ENCODE peak calls at places on chromosomes 12 and 14, in four cellular contexts. One of them, this sample, is unnamed.

GRCh38 chr14:104980601-104981531 is 2.7 kb upstream of the AHNAK2 start:
- DNase-seq in NCI-H1105: no peak
- DNase-seq in amygdala: no peak
- DNase-seq in colonic mucosa: peak; percentile 16
- DNase-seq in this sample: no peak

GRCh38 chr14:87351007-87351406 is 642.0 kb downstream of the GALC start:
- DNase-seq in NCI-H1105: no peak
- DNase-seq in amygdala: no peak
- DNase-seq in colonic mucosa: no peak
- DNase-seq in this sample: no peak

GRCh38 chr12:8949525-8950286 is at the start of gene M6PR:
- DNase-seq in NCI-H1105: peak; percentile 100
- DNase-seq in amygdala: peak; percentile 99
- DNase-seq in colonic mucosa: peak; percentile 94
- DNase-seq in this sample: peak; percentile 100

GRCh38 chr12:120181991-120182631 is 12.4 kb downstream of the GCN1 start:
- DNase-seq in NCI-H1105: no peak
- DNase-seq in amygdala: no peak
- DNase-seq in colonic mucosa: no peak
- DNase-seq in this sample: no peak

GRCh38 chr14:61531741-61532505 is 163.4 kb upstream of the HIF1A start:
- DNase-seq in NCI-H1105: no peak
- DNase-seq in amygdala: no peak
- DNase-seq in colonic mucosa: peak; percentile 55
- DNase-seq in this sample: no peak

GRCh38 chr12:52243774-52244614 is 11.0 kb downstream of the KRT7 start:
- DNase-seq in NCI-H1105: no peak
- DNase-seq in amygdala: no peak
- DNase-seq in colonic mucosa: peak; percentile 70
- DNase-seq in this sample: peak; percentile 30

GRCh38 chr14:90558041-90558982 is 161.5 kb downstream of the CALM1 start:
- DNase-seq in NCI-H1105: no peak
- DNase-seq in amygdala: no peak
- DNase-seq in colonic mucosa: no peak
- DNase-seq in this sample: no peak

GRCh38 chr14:38749936-38750335 is 353.1 kb downstream of the SEC23A start:
- DNase-seq in NCI-H1105: no peak
- DNase-seq in amygdala: no peak
- DNase-seq in colonic mucosa: peak; percentile 33
- DNase-seq in this sample: no peak

GRCh38 chr12:75836533-75836932 is 195.0 kb downstream of the PHLDA1 start:
- DNase-seq in NCI-H1105: no peak
- DNase-seq in amygdala: no peak
- DNase-seq in colonic mucosa: no peak
- DNase-seq in this sample: no peak

GRCh38 chr14:55398679-55399078 is 13.0 kb downstream of the ATG14 start:
- DNase-seq in NCI-H1105: no peak
- DNase-seq in amygdala: no peak
- DNase-seq in colonic mucosa: no peak
- DNase-seq in this sample: no peak

GRCh38 chr12:34526946-34527345 is 504.6 kb downstream of the ALG10 start:
- DNase-seq in NCI-H1105: no peak
- DNase-seq in amygdala: no peak
- DNase-seq in colonic mucosa: no peak
- DNase-seq in this sample: no peak

GRCh38 chr12:81303935-81304334 is 226.1 kb downstream of the ACSS3 start:
- DNase-seq in NCI-H1105: no peak
- DNase-seq in amygdala: no peak
- DNase-seq in colonic mucosa: no peak
- DNase-seq in this sample: no peak

GRCh38 chr14:86961106-86961716 is 1031.8 kb downstream of the GALC start:
- DNase-seq in NCI-H1105: no peak
- DNase-seq in amygdala: no peak
- DNase-seq in colonic mucosa: no peak
- DNase-seq in this sample: no peak

GRCh38 chr12:109099426-109100020 is 2.1 kb downstream of the UNG start:
- DNase-seq in NCI-H1105: no peak
- DNase-seq in amygdala: no peak
- DNase-seq in colonic mucosa: no peak
- DNase-seq in this sample: no peak

GRCh38 chr12:106248849-106249371 is 1.1 kb upstream of the CKAP4 start:
- DNase-seq in NCI-H1105: no peak
- DNase-seq in amygdala: no peak
- DNase-seq in colonic mucosa: peak; percentile 54
- DNase-seq in this sample: no peak

GRCh38 chr14:65410640-65411039 is 1.9 kb upstream of the FUT8 start:
- DNase-seq in NCI-H1105: no peak
- DNase-seq in amygdala: no peak
- DNase-seq in colonic mucosa: no peak
- DNase-seq in this sample: no peak

GRCh38 chr12:124654666-124655316 is 87.4 kb upstream of the NCOR2 start:
- DNase-seq in NCI-H1105: no peak
- DNase-seq in amygdala: no peak
- DNase-seq in colonic mucosa: no peak
- DNase-seq in this sample: peak; percentile 75

GRCh38 chr12:132342322-132342721 is 12.9 kb upstream of the GALNT9 start:
- DNase-seq in NCI-H1105: no peak
- DNase-seq in amygdala: no peak
- DNase-seq in colonic mucosa: no peak
- DNase-seq in this sample: no peak

GRCh38 chr14:71212683-71213107 is 305.4 kb downstream of the PCNX1 start:
- DNase-seq in NCI-H1105: no peak
- DNase-seq in amygdala: no peak
- DNase-seq in colonic mucosa: no peak
- DNase-seq in this sample: no peak

GRCh38 chr14:36300337-36300736 is 20.1 kb downstream of the MBIP start:
- DNase-seq in NCI-H1105: no peak
- DNase-seq in amygdala: no peak
- DNase-seq in colonic mucosa: no peak
- DNase-seq in this sample: no peak

GRCh38 chr14:90677484-90678045 is 138.7 kb downstream of the TTC7B start:
- DNase-seq in NCI-H1105: no peak
- DNase-seq in amygdala: no peak
- DNase-seq in colonic mucosa: no peak
- DNase-seq in this sample: no peak

GRCh38 chr12:84091642-84092041 is 821.0 kb downstream of the SLC6A15 start:
- DNase-seq in NCI-H1105: no peak
- DNase-seq in amygdala: no peak
- DNase-seq in colonic mucosa: no peak
- DNase-seq in this sample: no peak

GRCh38 chr12:9951026-9951652 is 19.0 kb upstream of the CLEC2A start:
- DNase-seq in NCI-H1105: no peak
- DNase-seq in amygdala: no peak
- DNase-seq in colonic mucosa: no peak
- DNase-seq in this sample: no peak

GRCh38 chr12:71552728-71553501 is 110.7 kb downstream of the ZFC3H1 start:
- DNase-seq in NCI-H1105: no peak
- DNase-seq in amygdala: no peak
- DNase-seq in colonic mucosa: no peak
- DNase-seq in this sample: no peak

GRCh38 chr12:79566452-79566851 is 124.3 kb downstream of the PAWR start:
- DNase-seq in NCI-H1105: no peak
- DNase-seq in amygdala: no peak
- DNase-seq in colonic mucosa: no peak
- DNase-seq in this sample: peak; percentile 13

GRCh38 chr14:88044782-88045446 is 40.0 kb downstream of the GPR65 start:
- DNase-seq in NCI-H1105: no peak
- DNase-seq in amygdala: no peak
- DNase-seq in colonic mucosa: no peak
- DNase-seq in this sample: no peak

GRCh38 chr12:77891531-77892147 is 60.9 kb downstream of the NAV3 start:
- DNase-seq in NCI-H1105: no peak
- DNase-seq in amygdala: no peak
- DNase-seq in colonic mucosa: no peak
- DNase-seq in this sample: no peak

GRCh38 chr14:26163761-26164160 is 434.1 kb downstream of the NOVA1 start:
- DNase-seq in NCI-H1105: peak; percentile 15
- DNase-seq in amygdala: no peak
- DNase-seq in colonic mucosa: no peak
- DNase-seq in this sample: peak; percentile 21

GRCh38 chr12:71183018-71183417 is 25.2 kb upstream of the TSPAN8 start:
- DNase-seq in NCI-H1105: no peak
- DNase-seq in amygdala: no peak
- DNase-seq in colonic mucosa: no peak
- DNase-seq in this sample: no peak

GRCh38 chr12:3761116-3761770 is 8.3 kb upstream of the CRACR2A start:
- DNase-seq in NCI-H1105: no peak
- DNase-seq in amygdala: no peak
- DNase-seq in colonic mucosa: no peak
- DNase-seq in this sample: no peak

GRCh38 chr12:107443320-107444090 is 242.1 kb upstream of the PWP1 start:
- DNase-seq in NCI-H1105: no peak
- DNase-seq in amygdala: no peak
- DNase-seq in colonic mucosa: no peak
- DNase-seq in this sample: no peak

GRCh38 chr14:90344920-90345557 is 13.3 kb upstream of the NRDE2 start:
- DNase-seq in NCI-H1105: no peak
- DNase-seq in amygdala: no peak
- DNase-seq in colonic mucosa: no peak
- DNase-seq in this sample: peak; percentile 51

GRCh38 chr12:81077329-81077685 is 572 bp upstream of the ACSS3 start:
- DNase-seq in NCI-H1105: no peak
- DNase-seq in amygdala: no peak
- DNase-seq in colonic mucosa: no peak
- DNase-seq in this sample: peak; percentile 80

GRCh38 chr12:47534695-47535094 is 171.1 kb downstream of the RPAP3 start:
- DNase-seq in NCI-H1105: no peak
- DNase-seq in amygdala: no peak
- DNase-seq in colonic mucosa: no peak
- DNase-seq in this sample: no peak

GRCh38 chr12:54684636-54685630 is 36.8 kb upstream of the DCD start:
- DNase-seq in NCI-H1105: no peak
- DNase-seq in amygdala: no peak
- DNase-seq in colonic mucosa: no peak
- DNase-seq in this sample: no peak

This sample was measured in NCI-H1417.